ENCODE peak calls at places on chromosomes 7 and 10, in seven cellular contexts. A, G, O, N, P, Q and M are unnamed samples.
A peak's percentile ranks its signal among the peaks of the same experiment; 100 is the strongest.

GRCh38 chr10:33900591-33900990 is 566.1 kb upstream of the NRP1 start:
- DNase-seq in A (no peak), G (no peak), O (peak; percentile 65), N (no peak), P (no peak), Q (no peak), M (peak; percentile 85)

GRCh38 chr10:113047605-113047962 is 97.5 kb downstream of the TCF7L2 start:
- DNase-seq in A (no peak), G (no peak), O (no peak), N (no peak), P (no peak), Q (no peak), M (peak; percentile 81)

GRCh38 chr10:80207768-80208385 is 2.5 kb upstream of the ANXA11 start:
- DNase-seq in A (no peak), G (no peak), O (no peak), N (no peak), P (no peak), Q (no peak), M (no peak)

GRCh38 chr10:88731296-88731695 is 25.2 kb downstream of the LIPK start:
- DNase-seq in A (no peak), G (no peak), O (peak; percentile 12), N (no peak), P (no peak), Q (peak; percentile 24), M (no peak)

GRCh38 chr7:70872188-70872587 is 259.8 kb upstream of the GALNT17 start:
- DNase-seq in A (no peak), G (no peak), O (no peak), N (no peak), P (no peak), Q (no peak), M (no peak)

GRCh38 chr7:28329616-28330373 is 82.5 kb upstream of the CREB5 start:
- DNase-seq in A (no peak), G (no peak), O (peak; percentile 46), N (peak; percentile 41), P (peak; percentile 71), Q (no peak), M (peak; percentile 33)

GRCh38 chr10:105183506-105183905 is 542.4 kb downstream of the SORCS3 start:
- DNase-seq in A (no peak), G (no peak), O (no peak), N (no peak), P (no peak), Q (no peak), M (no peak)

GRCh38 chr10:122462533-122463465 is 1.4 kb downstream of the HTRA1 start:
- DNase-seq in A (no peak), G (no peak), O (peak; percentile 78), N (no peak), P (no peak), Q (peak; percentile 27), M (peak; percentile 66)

GRCh38 chr10:59950105-59950504 is 43.7 kb upstream of the CCDC6 start:
- DNase-seq in A (no peak), G (no peak), O (no peak), N (no peak), P (no peak), Q (no peak), M (no peak)

GRCh38 chr7:123533929-123534382 is 439 bp downstream of the IQUB start:
- DNase-seq in A (no peak), G (no peak), O (no peak), N (peak; percentile 43), P (peak; percentile 48), Q (no peak), M (peak; percentile 8)

GRCh38 chr7:55309040-55309991 is 55.8 kb upstream of the LANCL2 start:
- DNase-seq in A (no peak), G (no peak), O (no peak), N (no peak), P (no peak), Q (no peak), M (peak; percentile 19)

GRCh38 chr7:142457146-142457703 is 199.4 kb upstream of the PRSS58 start:
- DNase-seq in A (no peak), G (no peak), O (peak; percentile 50), N (no peak), P (no peak), Q (no peak), M (no peak)

GRCh38 chr10:129851941-129852650 is 112.0 kb downstream of the EBF3 start:
- DNase-seq in A (no peak), G (no peak), O (no peak), N (no peak), P (no peak), Q (no peak), M (no peak)

GRCh38 chr7:37354661-37355131 is 94.0 kb downstream of the ELMO1 start:
- DNase-seq in A (no peak), G (no peak), O (no peak), N (no peak), P (no peak), Q (peak; percentile 60), M (peak; percentile 11)

GRCh38 chr7:127680983-127681382 is 29.0 kb downstream of the SND1 start:
- DNase-seq in A (no peak), G (no peak), O (no peak), N (no peak), P (no peak), Q (no peak), M (no peak)

GRCh38 chr7:127678947-127679346 is 27.0 kb downstream of the SND1 start:
- DNase-seq in A (no peak), G (no peak), O (peak; percentile 52), N (no peak), P (no peak), Q (no peak), M (peak; percentile 48)

GRCh38 chr7:127683776-127684681 is 32.0 kb downstream of the SND1 start:
- DNase-seq in A (no peak), G (no peak), O (peak; percentile 57), N (no peak), P (no peak), Q (no peak), M (no peak)

GRCh38 chr7:127678330-127678729 is 26.3 kb downstream of the SND1 start:
- DNase-seq in A (no peak), G (no peak), O (no peak), N (no peak), P (no peak), Q (no peak), M (peak; percentile 64)

GRCh38 chr7:127682140-127682539 is 30.1 kb downstream of the SND1 start:
- DNase-seq in A (no peak), G (no peak), O (no peak), N (no peak), P (no peak), Q (no peak), M (no peak)
- H4K20me1 ChIP-seq in A (peaks cover 54% of the 10 kb centered on the region), G (peaks cover 36% of the 10 kb centered on the region), O (peaks cover 20% of the 10 kb centered on the region), N (peaks cover 27% of the 10 kb centered on the region), P (peaks cover 80% of the 10 kb centered on the region), Q (peaks cover 57% of the 10 kb centered on the region), M (no peaks in the 10 kb centered on the region)

DNA sequence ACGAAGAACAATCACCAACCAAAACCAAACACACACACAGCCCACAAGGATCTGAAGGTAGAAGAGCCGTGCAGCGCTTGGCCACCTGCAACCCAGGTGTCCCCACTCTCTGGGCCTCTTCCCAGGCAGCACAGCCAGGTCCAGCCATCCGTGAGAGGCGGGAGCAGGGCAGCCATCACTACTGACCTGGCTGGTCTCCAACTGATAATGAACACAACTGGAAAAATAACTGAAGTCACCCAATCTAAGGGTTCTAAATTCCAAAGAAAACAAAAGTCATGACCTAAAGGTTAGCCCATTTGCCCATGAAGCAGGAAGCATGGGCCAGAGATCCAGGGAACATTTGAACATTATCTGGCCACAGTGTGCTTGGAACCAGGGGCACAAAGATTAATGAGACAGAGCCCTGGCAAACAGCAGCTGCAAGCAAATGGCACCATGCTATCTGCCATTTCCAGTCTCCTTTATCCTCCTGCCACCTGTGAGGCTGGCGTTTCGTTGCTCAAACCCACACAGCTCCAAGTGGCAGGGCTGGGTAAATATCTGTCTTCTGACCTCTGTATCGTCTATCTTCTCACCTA is 207.9 kb downstream of the TNS3 start:
- DNase-seq in A (no peak), G (no peak), O (no peak), N (no peak), P (no peak), Q (no peak), M (no peak)
- H4K20me1 ChIP-seq in A (peaks cover 98% of the 10 kb centered on the region), G (no peaks in the 10 kb centered on the region), O (peaks cover 11% of the 10 kb centered on the region), N (no peaks in the 10 kb centered on the region), P (peaks cover 14% of the 10 kb centered on the region), Q (peaks cover 25% of the 10 kb centered on the region), M (peaks cover 2% of the 10 kb centered on the region)

GRCh38 chr10:15280462-15280861 is 90.6 kb downstream of the FAM171A1 start:
- DNase-seq in A (no peak), G (no peak), O (peak; percentile 37), N (no peak), P (no peak), Q (no peak), M (peak; percentile 2)

GRCh38 chr10:15280974-15281373 is 90.1 kb downstream of the FAM171A1 start:
- DNase-seq in A (no peak), G (no peak), O (no peak), N (no peak), P (no peak), Q (no peak), M (no peak)

GRCh38 chr10:15279236-15279635 is 91.9 kb downstream of the FAM171A1 start:
- DNase-seq in A (no peak), G (no peak), O (no peak), N (no peak), P (no peak), Q (no peak), M (no peak)

GRCh38 chr10:15278786-15279185 is 92.3 kb downstream of the FAM171A1 start:
- DNase-seq in A (no peak), G (no peak), O (no peak), N (no peak), P (no peak), Q (no peak), M (no peak)
- H4K20me1 ChIP-seq in A (no peaks in the 10 kb centered on the region), G (no peaks in the 10 kb centered on the region), O (no peaks in the 10 kb centered on the region), N (no peaks in the 10 kb centered on the region), P (no peaks in the 10 kb centered on the region), Q (no peaks in the 10 kb centered on the region), M (no peaks in the 10 kb centered on the region)

DNA sequence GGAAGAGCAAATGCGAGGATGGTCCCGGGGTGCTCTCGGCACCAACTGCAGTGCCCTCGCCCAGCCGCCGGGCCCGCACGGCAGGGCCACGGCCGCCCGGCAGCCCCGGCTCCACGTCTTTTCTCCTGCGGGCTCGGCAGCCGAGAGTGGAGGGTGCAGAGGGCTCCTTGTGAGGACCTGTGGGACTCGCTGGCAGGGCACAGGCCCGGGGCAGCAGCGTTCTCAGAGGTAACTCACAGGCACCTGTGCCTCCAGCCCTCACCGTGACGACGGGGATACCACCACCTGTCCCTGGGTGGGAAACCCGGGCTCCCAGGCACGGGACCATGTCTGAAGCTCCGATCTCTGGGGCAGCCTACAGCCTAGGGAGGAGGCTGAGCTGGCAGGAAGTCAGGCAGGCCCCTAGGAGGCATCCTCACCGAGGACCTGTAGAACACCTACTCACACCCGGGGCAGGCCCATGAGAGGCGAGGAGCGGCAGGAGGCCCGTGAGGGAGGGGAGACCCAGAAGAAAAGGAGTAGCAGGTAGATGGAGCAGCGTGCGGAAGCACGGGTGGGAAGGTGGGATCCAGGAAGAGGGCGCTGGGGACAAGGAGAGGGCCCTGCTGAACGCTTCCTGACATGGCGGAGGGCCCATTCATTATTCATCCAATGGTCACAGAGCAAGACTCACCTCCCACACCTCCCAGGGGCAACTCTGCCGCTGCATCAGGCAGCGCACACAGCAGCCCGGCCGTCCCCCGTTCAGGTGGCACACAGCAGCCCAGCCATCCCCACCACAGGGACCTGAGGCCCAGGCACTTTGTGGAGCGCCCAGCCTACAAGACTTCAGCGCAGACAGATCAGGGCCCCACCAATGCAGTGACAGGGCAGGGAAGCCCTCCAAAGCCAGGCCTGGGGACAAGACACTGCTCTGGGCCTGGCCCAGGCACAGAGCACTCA is 244.9 kb downstream of the MAD1L1 start:
- DNase-seq in A (no peak), G (no peak), O (no peak), N (no peak), P (no peak), Q (no peak), M (no peak)
- H4K20me1 ChIP-seq in A (peaks cover 5% of the 10 kb centered on the region), G (no peaks in the 10 kb centered on the region), O (no peaks in the 10 kb centered on the region), N (no peaks in the 10 kb centered on the region), P (no peaks in the 10 kb centered on the region), Q (no peaks in the 10 kb centered on the region), M (no peaks in the 10 kb centered on the region)

GRCh38 chr7:135486258-135486657 is 23.6 kb downstream of the CNOT4 start:
- DNase-seq in A (no peak), G (no peak), O (peak; percentile 69), N (no peak), P (no peak), Q (no peak), M (peak; percentile 58)
- H4K20me1 ChIP-seq in A (peaks cover 42% of the 10 kb centered on the region), G (peaks cover 4% of the 10 kb centered on the region), O (peaks cover 9% of the 10 kb centered on the region), N (no peaks in the 10 kb centered on the region), P (peaks cover 7% of the 10 kb centered on the region), Q (peaks cover 44% of the 10 kb centered on the region), M (no peaks in the 10 kb centered on the region)